ENCODE peak calls at places on chromosomes 1 and 21, in nine cellular contexts. C is SK-MEL-5; T is C1 segment of cervical spinal cord; Q is nephron progenitor cell; R is memory B cell; Y is T-helper 17 cell; Z is activated effector memory CD4-positive, alpha-beta T cell treated with Interleukin-2 at 50 U/mL for 16 hours; W is glomerular endothelial cell; H is NCI-H1694. D is an unnamed sample.

GRCh38 chr1:2980073-2980791 is 41.0 kb upstream of the ACTRT2 start:
- DNase-seq in C (no peak), T (no peak), Q (no peak), R (no peak), Y (no peak), Z (no peak), W (no peak), H (no peak), D (no peak)

GRCh38 chr1:3548156-3548893 is 63.0 kb downstream of the MEGF6 start:
- DNase-seq in C (no peak), T (no peak), Q (no peak), R (no peak), Y (no peak), Z (no peak), W (no peak), H (no peak), D (no peak)

GRCh38 chr1:228370941-228371740 is 35.5 kb downstream of the TRIM11 start:
- DNase-seq in C (no peak), T (no peak), Q (no peak), R (no peak), Y (no peak), Z (no peak), W (no peak), H (no peak), D (no peak)

GRCh38 chr1:224851210-224851849 is 78.1 kb upstream of the DNAH14 start:
- DNase-seq in C (peak; percentile 83), T (peak; percentile 30), Q (peak; percentile 69), R (no peak), Y (peak; percentile 36), Z (peak; percentile 27), W (peak; percentile 22), H (peak; percentile 49), D (peak; percentile 66)

GRCh38 chr21:28337319-28337718 is 655.4 kb downstream of the LTN1 start:
- DNase-seq in C (peak; percentile 75), T (no peak), Q (no peak), R (no peak), Y (no peak), Z (no peak), W (peak; percentile 33), H (peak; percentile 15), D (peak; percentile 90)

GRCh38 chr1:37556712-37557196 is at the start of gene DNALI1:
- DNase-seq in C (peak; percentile 43), T (peak; percentile 77), Q (peak; percentile 96), R (peak; percentile 9), Y (no peak), Z (no peak), W (no peak), H (no peak), D (peak; percentile 70)

GRCh38 chr21:19683492-19683891 is 1279.9 kb upstream of the TMPRSS15 start:
- DNase-seq in C (no peak), T (no peak), Q (no peak), R (no peak), Y (no peak), Z (no peak), W (no peak), H (no peak), D (no peak)

GRCh38 chr1:221663321-221663720 is 78.6 kb downstream of the DUSP10 start:
- DNase-seq in C (peak; percentile 7), T (no peak), Q (no peak), R (no peak), Y (no peak), Z (no peak), W (no peak), H (no peak), D (peak; percentile 19)

GRCh38 chr1:68339505-68339904 is 107.2 kb upstream of the WLS start:
- DNase-seq in C (no peak), T (no peak), Q (no peak), R (no peak), Y (no peak), Z (no peak), W (no peak), H (no peak), D (no peak)

GRCh38 chr1:26539722-26540121 is 10.2 kb downstream of the RPS6KA1 start:
- DNase-seq in C (no peak), T (no peak), Q (no peak), R (no peak), Y (no peak), Z (no peak), W (no peak), H (no peak), D (no peak)

GRCh38 chr1:229210844-229211243 is 60.1 kb upstream of the RAB4A start:
- DNase-seq in C (peak; percentile 15), T (no peak), Q (no peak), R (no peak), Y (no peak), Z (no peak), W (no peak), H (no peak), D (no peak)

GRCh38 chr1:230495891-230496385 is 69.8 kb upstream of the PGBD5 start:
- DNase-seq in C (peak; percentile 48), T (no peak), Q (no peak), R (no peak), Y (no peak), Z (no peak), W (no peak), H (no peak), D (no peak)

GRCh38 chr1:245247791-245248789 is 93.3 kb downstream of the KIF26B start:
- DNase-seq in C (no peak), T (no peak), Q (no peak), R (no peak), Y (no peak), Z (no peak), W (no peak), H (no peak), D (no peak)

GRCh38 chr1:236685917-236686814 is at the start of gene ACTN2:
- DNase-seq in C (peak; percentile 39), T (peak; percentile 53), Q (peak; percentile 81), R (peak; percentile 3), Y (peak; percentile 33), Z (peak; percentile 32), W (no peak), H (no peak), D (no peak)

GRCh38 chr1:41241748-41242644 is at the start of gene SCMH1:
- DNase-seq in C (peak; percentile 5), T (peak; percentile 65), Q (peak; percentile 76), R (peak; percentile 34), Y (peak; percentile 36), Z (peak; percentile 44), W (no peak), H (no peak), D (no peak)

GRCh38 chr1:36134805-36135339 is 9.8 kb upstream of the COL8A2 start:
- DNase-seq in C (peak; percentile 71), T (peak; percentile 54), Q (peak; percentile 83), R (no peak), Y (no peak), Z (no peak), W (no peak), H (no peak), D (peak; percentile 67)

GRCh38 chr1:65068202-65069011 is 79.6 kb upstream of the AK4 start:
- DNase-seq in C (peak; percentile 6), T (no peak), Q (no peak), R (no peak), Y (no peak), Z (no peak), W (peak; percentile 22), H (peak; percentile 55), D (peak; percentile 73)

GRCh38 chr1:145729661-145730436 is 10.6 kb downstream of the CD160 start:
- DNase-seq in C (no peak), T (no peak), Q (no peak), R (no peak), Y (no peak), Z (no peak), W (no peak), H (no peak), D (no peak)

GRCh38 chr1:31627301-31627929 is 9.9 kb downstream of the HCRTR1 start:
- DNase-seq in C (no peak), T (peak; percentile 40), Q (no peak), R (no peak), Y (no peak), Z (no peak), W (no peak), H (no peak), D (no peak)

GRCh38 chr1:196148367-196148970 is 459.8 kb downstream of the KCNT2 start:
- DNase-seq in C (peak; percentile 57), T (no peak), Q (peak; percentile 6), R (no peak), Y (no peak), Z (no peak), W (peak; percentile 37), H (peak; percentile 69), D (peak; percentile 36)

GRCh38 chr1:154154534-154155181 is at the start of gene NUP210L:
- DNase-seq in C (peak; percentile 50), T (no peak), Q (peak; percentile 18), R (no peak), Y (no peak), Z (no peak), W (no peak), H (no peak), D (no peak)

GRCh38 chr1:182348916-182349747 is 42.5 kb downstream of the GLUL start:
- DNase-seq in C (no peak), T (peak; percentile 80), Q (no peak), R (no peak), Y (no peak), Z (no peak), W (no peak), H (no peak), D (no peak)

GRCh38 chr21:42209801-42210479 is 9.0 kb upstream of the ABCG1 start:
- DNase-seq in C (no peak), T (no peak), Q (no peak), R (no peak), Y (no peak), Z (no peak), W (no peak), H (no peak), D (no peak)

GRCh38 chr21:21230672-21231071 is 232.5 kb downstream of the NCAM2 start:
- DNase-seq in C (peak; percentile 4), T (no peak), Q (no peak), R (no peak), Y (no peak), Z (no peak), W (no peak), H (no peak), D (no peak)

D was measured in pons.